ENCODE peak calls at places on chromosomes 4 and X, in nine cellular contexts. X is cardiac muscle cell, E is left lung, K is neuronal stem cell, U is Peyer's patch, V is tibial nerve, R is IMR-90, H is tibial artery, B is MM.1S. Y is an unnamed sample. For H3K36me3, the result is how much of the 10 kb centered on the place peaks cover.

GRCh38 chr4:22897520-22898108 is 204.9 kb downstream of the GBA3 start:
- DNase-seq in X (peak), E (no peak), K (peak), U (no peak), V (no peak), R (peak), H (no peak), B (peak), Y (no peak)

GRCh38 chr4:47704693-47705325 is 133.1 kb downstream of the CORIN start:
- DNase-seq in X (peak), E (no peak), K (peak), U (no peak), V (no peak), R (peak), H (no peak), B (peak), Y (no peak)

GRCh38 chrX:49001521-49002090 is 458 bp downstream of the GRIPAP1 start:
- DNase-seq in X (peak), E (no peak), K (peak), U (peak), V (no peak), R (peak), H (no peak), B (peak), Y (peak)

GRCh38 chr4:38128478-38129451 is 168.6 kb downstream of the PTTG2 start:
- DNase-seq in X (no peak), E (no peak), K (no peak), U (peak), V (no peak), R (peak), H (no peak), B (peak), Y (no peak)

GRCh38 chrX:66602381-66602938 is 36.4 kb downstream of the EDA2R start:
- DNase-seq in X (no peak), E (no peak), K (no peak), U (no peak), V (no peak), R (no peak), H (no peak), B (no peak), Y (no peak)

GRCh38 chr4:156873776-156874175 is 97.8 kb downstream of the PDGFC start:
- DNase-seq in X (no peak), E (no peak), K (no peak), U (no peak), V (no peak), R (no peak), H (no peak), B (no peak), Y (no peak)

GRCh38 chr4:128517739-128518510 is 230.3 kb upstream of the PGRMC2 start:
- DNase-seq in X (peak), E (no peak), K (peak), U (no peak), V (peak), R (peak), H (peak), B (peak), Y (peak)

GRCh38 chr4:102429553-102429952 is 71.6 kb upstream of the NFKB1 start:
- DNase-seq in X (peak), E (no peak), K (no peak), U (no peak), V (no peak), R (peak), H (no peak), B (no peak), Y (no peak)

GRCh38 chrX:149641832-149642231 is 10.2 kb upstream of the TMEM185A start:
- DNase-seq in X (no peak), E (no peak), K (no peak), U (no peak), V (no peak), R (no peak), H (no peak), B (no peak), Y (no peak)

GRCh38 chr4:81366786-81367185 is 104.9 kb downstream of the RASGEF1B start:
- DNase-seq in X (no peak), E (no peak), K (no peak), U (no peak), V (no peak), R (no peak), H (no peak), B (no peak), Y (no peak)

GRCh38 chrX:138411048-138411447 is 300.5 kb downstream of the FGF13 start:
- DNase-seq in X (no peak), E (no peak), K (no peak), U (no peak), V (no peak), R (no peak), H (no peak), B (no peak), Y (no peak)

GRCh38 chr4:87356832-87357526 is 34.0 kb downstream of the HSD17B11 start:
- DNase-seq in X (no peak), E (no peak), K (no peak), U (no peak), V (no peak), R (no peak), H (no peak), B (no peak), Y (no peak)

GRCh38 chr4:4521069-4521468 is 20.8 kb downstream of the STX18 start:
- DNase-seq in X (no peak), E (no peak), K (peak), U (no peak), V (no peak), R (no peak), H (no peak), B (no peak), Y (no peak)

GRCh38 chrX:65690057-65690855 is 22.8 kb downstream of the MSN start:
- DNase-seq in X (peak), E (no peak), K (no peak), U (peak), V (no peak), R (peak), H (peak), B (no peak), Y (no peak)

GRCh38 chr4:22389240-22389871 is 126.5 kb downstream of the ADGRA3 start:
- DNase-seq in X (peak), E (no peak), K (peak), U (peak), V (no peak), R (peak), H (no peak), B (peak), Y (peak)

GRCh38 chr4:86961605-86962295 is 26.9 kb downstream of the AFF1 start:
- DNase-seq in X (peak), E (no peak), K (no peak), U (peak), V (no peak), R (peak), H (no peak), B (peak), Y (no peak)

GRCh38 chr4:167614866-167615265 is 380.6 kb upstream of the SPOCK3 start:
- DNase-seq in X (no peak), E (no peak), K (no peak), U (no peak), V (no peak), R (no peak), H (no peak), B (no peak), Y (no peak)

GRCh38 chr4:123649248-123649643 is 252.7 kb downstream of the SPRY1 start:
- DNase-seq in X (peak), E (no peak), K (no peak), U (no peak), V (no peak), R (no peak), H (no peak), B (no peak), Y (no peak)

GRCh38 chr4:138775890-138776289 is 239.7 kb upstream of the NOCT start:
- DNase-seq in X (peak), E (no peak), K (no peak), U (no peak), V (no peak), R (no peak), H (no peak), B (peak), Y (no peak)

GRCh38 chrX:139967300-139967699 is 2.0 kb upstream of the CXorf66 start:
- DNase-seq in X (peak), E (no peak), K (no peak), U (no peak), V (no peak), R (no peak), H (no peak), B (no peak), Y (no peak)

GRCh38 chrX:55488559-55489314 is 911 bp downstream of the USP51 start:
- DNase-seq in X (peak), E (peak), K (peak), U (peak), V (peak), R (peak), H (peak), B (peak), Y (peak)

DNA sequence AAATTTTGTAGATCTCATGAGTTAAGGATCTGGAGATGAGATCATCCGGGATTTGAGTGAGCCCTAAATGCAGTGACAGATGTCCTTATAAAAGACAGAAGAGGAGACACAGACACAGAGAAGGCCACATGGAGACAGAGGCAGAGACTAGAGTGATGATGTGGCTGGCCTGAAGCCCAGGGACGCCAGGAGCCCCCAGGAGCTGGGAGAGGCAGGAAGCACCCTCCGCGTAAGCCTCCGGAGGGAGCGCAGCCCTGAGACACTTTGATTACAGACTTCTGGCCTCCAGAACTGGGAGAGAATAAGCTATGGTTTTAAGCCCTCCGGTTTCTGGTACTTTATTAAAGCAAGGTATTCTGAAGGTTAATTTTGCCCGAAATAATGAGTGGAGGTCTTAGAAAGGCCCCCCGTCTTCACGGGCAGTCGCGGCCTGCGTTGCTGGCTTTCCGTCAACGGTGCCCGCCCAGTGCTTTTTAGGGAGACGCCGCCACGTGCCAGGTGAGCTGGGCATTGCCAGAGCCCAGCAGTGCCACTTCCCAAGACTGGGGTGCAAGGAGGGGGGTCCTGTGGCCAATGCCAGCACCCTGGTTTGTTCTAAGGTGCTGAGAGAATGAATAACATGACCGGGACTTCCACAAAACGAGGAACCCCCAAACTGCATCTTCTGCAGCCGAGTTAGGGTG is 8.1 kb downstream of the DHRSX start:
- DNase-seq in X (no peak), E (no peak), K (no peak), U (peak), V (no peak), R (no peak), H (no peak), B (no peak), Y (no peak)
- H3K36me3 ChIP-seq in X (under half), E (under half), K (under half), U (under half), V (under half), R (under half), H (under half), B (under half), Y (under half)

GRCh38 chr4:41665808-41666207 is 82.7 kb downstream of the PHOX2B start:
- DNase-seq in X (no peak), E (no peak), K (no peak), U (no peak), V (no peak), R (no peak), H (no peak), B (no peak), Y (no peak)
- H3K36me3 ChIP-seq in X (under half), E (under half), K (under half), U (under half), V (under half), R (under half), H (under half), B (under half), Y (under half)

GRCh38 chrX:13752646-13753045 is 18.1 kb downstream of the OFD1 start:
- DNase-seq in X (no peak), E (no peak), K (no peak), U (no peak), V (no peak), R (no peak), H (no peak), B (peak), Y (no peak)
- H3K36me3 ChIP-seq in X (half or more), E (under half), K (under half), U (under half), V (under half), R (under half), H (under half), B (under half), Y (under half)

GRCh38 chr4:185399466-185399865 is 2.8 kb downstream of the ANKRD37 start:
- DNase-seq in X (no peak), E (no peak), K (no peak), U (no peak), V (no peak), R (no peak), H (no peak), B (peak), Y (no peak)
- H3K36me3 ChIP-seq in X (under half), E (under half), K (under half), U (under half), V (under half), R (under half), H (under half), B (under half), Y (under half)

Y was measured in ovary.